ENCODE peak calls at places on chromosome 19, in ten cellular contexts. One of them, this sample, is unnamed.

GRCh38 chr19:41637484-41637883 is 10.6 kb upstream of the CEACAM4 start:
- DNase-seq in aorta: no peak
- DNase-seq in retinal pigment epithelial cell: no peak
- DNase-seq in activated CD4-positive, alpha-beta T cell treated with anti-CD3 and anti-CD28 coated beads for 24 hours: no peak
- DNase-seq in nephron progenitor cell: no peak
- DNase-seq in psoas muscle: no peak
- DNase-seq in GM04504: no peak
- DNase-seq in progenitor cell of endocrine pancreas: no peak
- DNase-seq in HCT116: no peak
- DNase-seq in ELR: no peak
- DNase-seq in this sample: no peak

GRCh38 chr19:20179946-20180345 is 12.9 kb downstream of the ZNF486 start:
- DNase-seq in aorta: no peak
- DNase-seq in retinal pigment epithelial cell: no peak
- DNase-seq in activated CD4-positive, alpha-beta T cell treated with anti-CD3 and anti-CD28 coated beads for 24 hours: no peak
- DNase-seq in nephron progenitor cell: no peak
- DNase-seq in psoas muscle: no peak
- DNase-seq in GM04504: no peak
- DNase-seq in progenitor cell of endocrine pancreas: no peak
- DNase-seq in HCT116: no peak
- DNase-seq in ELR: peak
- DNase-seq in this sample: no peak

GRCh38 chr19:45805719-45806118 is 9.4 kb downstream of the RSPH6A start:
- DNase-seq in aorta: no peak
- DNase-seq in retinal pigment epithelial cell: no peak
- DNase-seq in activated CD4-positive, alpha-beta T cell treated with anti-CD3 and anti-CD28 coated beads for 24 hours: no peak
- DNase-seq in nephron progenitor cell: no peak
- DNase-seq in psoas muscle: no peak
- DNase-seq in GM04504: no peak
- DNase-seq in progenitor cell of endocrine pancreas: no peak
- DNase-seq in HCT116: no peak
- DNase-seq in ELR: no peak
- DNase-seq in this sample: no peak

GRCh38 chr19:58317481-58318072 is 9.2 kb upstream of the ZSCAN22 start:
- DNase-seq in aorta: no peak
- DNase-seq in retinal pigment epithelial cell: no peak
- DNase-seq in activated CD4-positive, alpha-beta T cell treated with anti-CD3 and anti-CD28 coated beads for 24 hours: no peak
- DNase-seq in nephron progenitor cell: peak
- DNase-seq in psoas muscle: no peak
- DNase-seq in GM04504: no peak
- DNase-seq in progenitor cell of endocrine pancreas: no peak
- DNase-seq in HCT116: no peak
- DNase-seq in ELR: peak
- DNase-seq in this sample: peak

GRCh38 chr19:4052114-4052992 is 14.3 kb downstream of the ZBTB7A start:
- DNase-seq in aorta: peak
- DNase-seq in retinal pigment epithelial cell: no peak
- DNase-seq in activated CD4-positive, alpha-beta T cell treated with anti-CD3 and anti-CD28 coated beads for 24 hours: no peak
- DNase-seq in nephron progenitor cell: no peak
- DNase-seq in psoas muscle: no peak
- DNase-seq in GM04504: no peak
- DNase-seq in progenitor cell of endocrine pancreas: no peak
- DNase-seq in HCT116: no peak
- DNase-seq in ELR: peak
- DNase-seq in this sample: peak

GRCh38 chr19:5057860-5058259 is 88.9 kb downstream of the KDM4B start:
- DNase-seq in aorta: no peak
- DNase-seq in retinal pigment epithelial cell: no peak
- DNase-seq in activated CD4-positive, alpha-beta T cell treated with anti-CD3 and anti-CD28 coated beads for 24 hours: no peak
- DNase-seq in nephron progenitor cell: no peak
- DNase-seq in psoas muscle: peak
- DNase-seq in GM04504: no peak
- DNase-seq in progenitor cell of endocrine pancreas: no peak
- DNase-seq in HCT116: no peak
- DNase-seq in ELR: peak
- DNase-seq in this sample: no peak

GRCh38 chr19:17337675-17338439 is 504 bp downstream of the GTPBP3 start:
- DNase-seq in aorta: no peak
- DNase-seq in retinal pigment epithelial cell: no peak
- DNase-seq in activated CD4-positive, alpha-beta T cell treated with anti-CD3 and anti-CD28 coated beads for 24 hours: no peak
- DNase-seq in nephron progenitor cell: peak
- DNase-seq in psoas muscle: no peak
- DNase-seq in GM04504: no peak
- DNase-seq in progenitor cell of endocrine pancreas: no peak
- DNase-seq in HCT116: no peak
- DNase-seq in ELR: peak
- DNase-seq in this sample: peak

GRCh38 chr19:3397266-3398022 is 31.1 kb downstream of the NFIC start:
- DNase-seq in aorta: no peak
- DNase-seq in retinal pigment epithelial cell: no peak
- DNase-seq in activated CD4-positive, alpha-beta T cell treated with anti-CD3 and anti-CD28 coated beads for 24 hours: no peak
- DNase-seq in nephron progenitor cell: no peak
- DNase-seq in psoas muscle: peak
- DNase-seq in GM04504: no peak
- DNase-seq in progenitor cell of endocrine pancreas: no peak
- DNase-seq in HCT116: peak
- DNase-seq in ELR: no peak
- DNase-seq in this sample: peak

GRCh38 chr19:44808463-44809371 is at the start of gene BCAM:
- DNase-seq in aorta: peak
- DNase-seq in retinal pigment epithelial cell: no peak
- DNase-seq in activated CD4-positive, alpha-beta T cell treated with anti-CD3 and anti-CD28 coated beads for 24 hours: no peak
- DNase-seq in nephron progenitor cell: peak
- DNase-seq in psoas muscle: peak
- DNase-seq in GM04504: peak
- DNase-seq in progenitor cell of endocrine pancreas: peak
- DNase-seq in HCT116: no peak
- DNase-seq in ELR: peak
- DNase-seq in this sample: peak

GRCh38 chr19:48539503-48540096 is 12.4 kb upstream of the SULT2B1 start:
- DNase-seq in aorta: no peak
- DNase-seq in retinal pigment epithelial cell: peak
- DNase-seq in activated CD4-positive, alpha-beta T cell treated with anti-CD3 and anti-CD28 coated beads for 24 hours: no peak
- DNase-seq in nephron progenitor cell: no peak
- DNase-seq in psoas muscle: no peak
- DNase-seq in GM04504: no peak
- DNase-seq in progenitor cell of endocrine pancreas: no peak
- DNase-seq in HCT116: no peak
- DNase-seq in ELR: peak
- DNase-seq in this sample: no peak

GRCh38 chr19:2551864-2552185 is 75.9 kb downstream of the GADD45B start:
- DNase-seq in aorta: peak
- DNase-seq in retinal pigment epithelial cell: no peak
- DNase-seq in activated CD4-positive, alpha-beta T cell treated with anti-CD3 and anti-CD28 coated beads for 24 hours: no peak
- DNase-seq in nephron progenitor cell: no peak
- DNase-seq in psoas muscle: no peak
- DNase-seq in GM04504: no peak
- DNase-seq in progenitor cell of endocrine pancreas: no peak
- DNase-seq in HCT116: no peak
- DNase-seq in ELR: no peak
- DNase-seq in this sample: no peak

GRCh38 chr19:46674416-46675178 is 13.6 kb upstream of the DACT3 start:
- DNase-seq in aorta: no peak
- DNase-seq in retinal pigment epithelial cell: no peak
- DNase-seq in activated CD4-positive, alpha-beta T cell treated with anti-CD3 and anti-CD28 coated beads for 24 hours: no peak
- DNase-seq in nephron progenitor cell: peak
- DNase-seq in psoas muscle: no peak
- DNase-seq in GM04504: no peak
- DNase-seq in progenitor cell of endocrine pancreas: no peak
- DNase-seq in HCT116: peak
- DNase-seq in ELR: peak
- DNase-seq in this sample: no peak

GRCh38 chr19:42634409-42635232 is 39.9 kb upstream of the CEACAM8 start:
- DNase-seq in aorta: no peak
- DNase-seq in retinal pigment epithelial cell: no peak
- DNase-seq in activated CD4-positive, alpha-beta T cell treated with anti-CD3 and anti-CD28 coated beads for 24 hours: peak
- DNase-seq in nephron progenitor cell: no peak
- DNase-seq in psoas muscle: no peak
- DNase-seq in GM04504: peak
- DNase-seq in progenitor cell of endocrine pancreas: no peak
- DNase-seq in HCT116: peak
- DNase-seq in ELR: peak
- DNase-seq in this sample: peak

GRCh38 chr19:42253245-42254082 is 1.5 kb downstream of the ERF start:
- DNase-seq in aorta: peak
- DNase-seq in retinal pigment epithelial cell: no peak
- DNase-seq in activated CD4-positive, alpha-beta T cell treated with anti-CD3 and anti-CD28 coated beads for 24 hours: no peak
- DNase-seq in nephron progenitor cell: peak
- DNase-seq in psoas muscle: peak
- DNase-seq in GM04504: no peak
- DNase-seq in progenitor cell of endocrine pancreas: peak
- DNase-seq in HCT116: no peak
- DNase-seq in ELR: peak
- DNase-seq in this sample: peak

GRCh38 chr19:55259540-55260210 is 858 bp upstream of the PPP6R1 start:
- DNase-seq in aorta: no peak
- DNase-seq in retinal pigment epithelial cell: no peak
- DNase-seq in activated CD4-positive, alpha-beta T cell treated with anti-CD3 and anti-CD28 coated beads for 24 hours: no peak
- DNase-seq in nephron progenitor cell: peak
- DNase-seq in psoas muscle: peak
- DNase-seq in GM04504: no peak
- DNase-seq in progenitor cell of endocrine pancreas: no peak
- DNase-seq in HCT116: no peak
- DNase-seq in ELR: no peak
- DNase-seq in this sample: no peak

GRCh38 chr19:47848871-47849473 is 10.1 kb upstream of the TPRX2 start:
- DNase-seq in aorta: peak
- DNase-seq in retinal pigment epithelial cell: peak
- DNase-seq in activated CD4-positive, alpha-beta T cell treated with anti-CD3 and anti-CD28 coated beads for 24 hours: peak
- DNase-seq in nephron progenitor cell: peak
- DNase-seq in psoas muscle: no peak
- DNase-seq in GM04504: no peak
- DNase-seq in progenitor cell of endocrine pancreas: no peak
- DNase-seq in HCT116: peak
- DNase-seq in ELR: peak
- DNase-seq in this sample: no peak

GRCh38 chr19:49761625-49762311 is 1.3 kb downstream of the TSKS start:
- DNase-seq in aorta: no peak
- DNase-seq in retinal pigment epithelial cell: no peak
- DNase-seq in activated CD4-positive, alpha-beta T cell treated with anti-CD3 and anti-CD28 coated beads for 24 hours: no peak
- DNase-seq in nephron progenitor cell: no peak
- DNase-seq in psoas muscle: no peak
- DNase-seq in GM04504: no peak
- DNase-seq in progenitor cell of endocrine pancreas: no peak
- DNase-seq in HCT116: no peak
- DNase-seq in ELR: peak
- DNase-seq in this sample: peak

GRCh38 chr19:40640744-40641143 is 39.6 kb downstream of the LTBP4 start:
- DNase-seq in aorta: peak
- DNase-seq in retinal pigment epithelial cell: no peak
- DNase-seq in activated CD4-positive, alpha-beta T cell treated with anti-CD3 and anti-CD28 coated beads for 24 hours: no peak
- DNase-seq in nephron progenitor cell: no peak
- DNase-seq in psoas muscle: no peak
- DNase-seq in GM04504: no peak
- DNase-seq in progenitor cell of endocrine pancreas: no peak
- DNase-seq in HCT116: no peak
- DNase-seq in ELR: no peak
- DNase-seq in this sample: no peak

GRCh38 chr19:15251749-15252397 is 19.6 kb upstream of the EPHX3 start:
- DNase-seq in aorta: peak
- DNase-seq in retinal pigment epithelial cell: peak
- DNase-seq in activated CD4-positive, alpha-beta T cell treated with anti-CD3 and anti-CD28 coated beads for 24 hours: no peak
- DNase-seq in nephron progenitor cell: peak
- DNase-seq in psoas muscle: peak
- DNase-seq in GM04504: peak
- DNase-seq in progenitor cell of endocrine pancreas: peak
- DNase-seq in HCT116: no peak
- DNase-seq in ELR: peak
- DNase-seq in this sample: peak

GRCh38 chr19:44512326-44513298 is 12.3 kb upstream of the ZNF180 start:
- DNase-seq in aorta: no peak
- DNase-seq in retinal pigment epithelial cell: no peak
- DNase-seq in activated CD4-positive, alpha-beta T cell treated with anti-CD3 and anti-CD28 coated beads for 24 hours: peak
- DNase-seq in nephron progenitor cell: peak
- DNase-seq in psoas muscle: no peak
- DNase-seq in GM04504: peak
- DNase-seq in progenitor cell of endocrine pancreas: peak
- DNase-seq in HCT116: peak
- DNase-seq in ELR: peak
- DNase-seq in this sample: peak

GRCh38 chr19:28318469-28319179 is 894.3 kb downstream of the UQCRFS1 start:
- DNase-seq in aorta: no peak
- DNase-seq in retinal pigment epithelial cell: no peak
- DNase-seq in activated CD4-positive, alpha-beta T cell treated with anti-CD3 and anti-CD28 coated beads for 24 hours: no peak
- DNase-seq in nephron progenitor cell: no peak
- DNase-seq in psoas muscle: no peak
- DNase-seq in GM04504: no peak
- DNase-seq in progenitor cell of endocrine pancreas: no peak
- DNase-seq in HCT116: no peak
- DNase-seq in ELR: no peak
- DNase-seq in this sample: no peak

GRCh38 chr19:40641306-40641705 is 40.1 kb downstream of the LTBP4 start:
- DNase-seq in aorta: peak
- DNase-seq in retinal pigment epithelial cell: no peak
- DNase-seq in activated CD4-positive, alpha-beta T cell treated with anti-CD3 and anti-CD28 coated beads for 24 hours: no peak
- DNase-seq in nephron progenitor cell: no peak
- DNase-seq in psoas muscle: no peak
- DNase-seq in GM04504: no peak
- DNase-seq in progenitor cell of endocrine pancreas: no peak
- DNase-seq in HCT116: no peak
- DNase-seq in ELR: no peak
- DNase-seq in this sample: no peak

GRCh38 chr19:46218160-46218559 is 11.4 kb upstream of the IGFL1 start:
- DNase-seq in aorta: no peak
- DNase-seq in retinal pigment epithelial cell: no peak
- DNase-seq in activated CD4-positive, alpha-beta T cell treated with anti-CD3 and anti-CD28 coated beads for 24 hours: peak
- DNase-seq in nephron progenitor cell: peak
- DNase-seq in psoas muscle: no peak
- DNase-seq in GM04504: no peak
- DNase-seq in progenitor cell of endocrine pancreas: peak
- DNase-seq in HCT116: peak
- DNase-seq in ELR: peak
- DNase-seq in this sample: no peak

GRCh38 chr19:19464339-19465098 is 50.8 kb downstream of the TSSK6 start:
- DNase-seq in aorta: no peak
- DNase-seq in retinal pigment epithelial cell: peak
- DNase-seq in activated CD4-positive, alpha-beta T cell treated with anti-CD3 and anti-CD28 coated beads for 24 hours: no peak
- DNase-seq in nephron progenitor cell: no peak
- DNase-seq in psoas muscle: peak
- DNase-seq in GM04504: no peak
- DNase-seq in progenitor cell of endocrine pancreas: no peak
- DNase-seq in HCT116: no peak
- DNase-seq in ELR: no peak
- DNase-seq in this sample: peak

GRCh38 chr19:19213822-19214558 is 2.2 kb downstream of the NCAN start:
- DNase-seq in aorta: no peak
- DNase-seq in retinal pigment epithelial cell: no peak
- DNase-seq in activated CD4-positive, alpha-beta T cell treated with anti-CD3 and anti-CD28 coated beads for 24 hours: no peak
- DNase-seq in nephron progenitor cell: no peak
- DNase-seq in psoas muscle: no peak
- DNase-seq in GM04504: no peak
- DNase-seq in progenitor cell of endocrine pancreas: no peak
- DNase-seq in HCT116: no peak
- DNase-seq in ELR: no peak
- DNase-seq in this sample: no peak